ENCODE peak calls at places on chromosomes 7 and 10, in five cellular contexts. W is AG10803, S is HT1080, T is cardiac muscle cell, U is transverse colon. M is an unnamed sample.
A peak's percentile ranks its signal among the peaks of the same experiment; 100 is the strongest.

GRCh38 chr7:112550468-112551060 is 69.8 kb downstream of the LSMEM1 start:
- DNase-seq in T (peak; percentile 49), S (peak; percentile 47), W (peak; percentile 70), U (no peak), M (peak; percentile 45)

GRCh38 chr7:2698581-2699288 is 10.7 kb downstream of the AMZ1 start:
- DNase-seq in T (no peak), W (no peak), S (no peak), U (no peak), M (no peak)

GRCh38 chr7:66671034-66671433 is 42.4 kb downstream of the KCTD7 start:
- DNase-seq in S (no peak), W (no peak), T (no peak), U (no peak), M (no peak)

GRCh38 chr10:124745257-124745656 is 1.1 kb upstream of the FAM53B start:
- DNase-seq in T (no peak), S (no peak), U (no peak), W (no peak), M (no peak)

GRCh38 chr10:122507661-122508060 is 46.3 kb downstream of the HTRA1 start:
- DNase-seq in U (no peak), W (no peak), S (no peak), T (no peak), M (no peak)

GRCh38 chr7:106022193-106022821 is 59.2 kb downstream of the CDHR3 start:
- DNase-seq in T (no peak), S (peak; percentile 72), W (no peak), U (peak; percentile 63), M (no peak)

GRCh38 chr7:1920266-1920681 is 250.2 kb downstream of the ELFN1 start:
- DNase-seq in W (no peak), S (no peak), U (peak; percentile 26), T (no peak), M (no peak)

GRCh38 chr7:148921806-148922205 is 37.7 kb upstream of the EZH2 start:
- DNase-seq in W (no peak), T (no peak), U (peak; percentile 73), S (no peak), M (no peak)

GRCh38 chr10:114855776-114856543 is 34.4 kb downstream of the FHIP2A start:
- DNase-seq in T (no peak), W (peak; percentile 8), U (no peak), S (no peak), M (no peak)

GRCh38 chr10:19704544-19704943 is 111.7 kb upstream of the PLXDC2 start:
- DNase-seq in W (no peak), U (no peak), S (no peak), T (no peak), M (no peak)

GRCh38 chr7:101303102-101303701 is 18.4 kb downstream of the IFT22 start:
- DNase-seq in U (no peak), T (no peak), W (no peak), S (no peak), M (no peak)

GRCh38 chr10:5583525-5584175 is 58.9 kb downstream of the CALML3 start:
- DNase-seq in W (no peak), T (peak; percentile 52), S (no peak), U (peak; percentile 79), M (peak; percentile 76)

GRCh38 chr7:65390588-65390987 is 16.9 kb downstream of the ZNF92 start:
- DNase-seq in U (no peak), W (no peak), T (no peak), S (no peak), M (no peak)

GRCh38 chr7:129780257-129781127 is 169.0 kb downstream of the NRF1 start:
- DNase-seq in W (no peak), S (peak; percentile 80), U (peak; percentile 91), T (peak; percentile 47), M (peak; percentile 77)

GRCh38 chr10:99551158-99551557 is 18.4 kb downstream of the NKX2-3 start:
- DNase-seq in W (peak; percentile 74), U (peak; percentile 57), T (peak; percentile 63), S (peak; percentile 69), M (no peak)

GRCh38 chr10:21078410-21079329 is 181.6 kb upstream of the NEBL start:
- DNase-seq in W (peak; percentile 62), S (peak; percentile 51), T (peak; percentile 83), U (peak; percentile 67), M (peak; percentile 68)

GRCh38 chr7:37558320-37558719 is 109.7 kb upstream of the ELMO1 start:
- DNase-seq in W (no peak), S (no peak), U (no peak), T (no peak), M (no peak)

GRCh38 chr7:154672659-154673415 is 330.1 kb downstream of the PAXIP1 start:
- DNase-seq in S (peak; percentile 51), W (no peak), T (no peak), U (no peak), M (no peak)

GRCh38 chr7:24576171-24577052 is 3.2 kb downstream of the PALS2 start:
- DNase-seq in U (no peak), T (peak; percentile 79), W (peak; percentile 80), S (peak; percentile 69), M (no peak)

GRCh38 chr10:92957223-92958010 is 103.2 kb upstream of the CYP26C1 start:
- DNase-seq in W (no peak), T (no peak), S (no peak), U (no peak), M (no peak)

GRCh38 chr10:107616031-107616430 is 451.5 kb upstream of the SORCS1 start:
- DNase-seq in U (no peak), T (no peak), S (no peak), W (no peak), M (no peak)

GRCh38 chr10:60172363-60172990 is 217.2 kb downstream of the ANK3 start:
- DNase-seq in U (no peak), S (no peak), W (no peak), T (no peak), M (no peak)

GRCh38 chr10:30967654-30968421 is 63.8 kb downstream of the ZNF438 start:
- DNase-seq in W (no peak), U (no peak), T (no peak), S (peak; percentile 10), M (no peak)

GRCh38 chr10:9004736-9005135 is 950.2 kb downstream of the GATA3 start:
- DNase-seq in W (no peak), T (no peak), S (no peak), U (no peak), M (no peak)

GRCh38 chr7:114631249-114631822 is 216.7 kb downstream of the FOXP2 start:
- DNase-seq in U (no peak), T (no peak), W (no peak), S (no peak), M (no peak)

GRCh38 chr10:46525177-46525823 is 31.2 kb downstream of the GPRIN2 start:
- DNase-seq in W (peak; percentile 92), T (no peak), S (peak; percentile 88), U (peak; percentile 7), M (no peak)

GRCh38 chr7:154906736-154907355 is 96.1 kb downstream of the PAXIP1 start:
- DNase-seq in U (no peak), W (no peak), S (no peak), T (no peak), M (no peak)

GRCh38 chr7:31175672-31176071 is 123.6 kb downstream of the ADCYAP1R1 start:
- DNase-seq in U (no peak), W (no peak), S (no peak), T (no peak), M (no peak)

GRCh38 chr7:70674268-70675025 is 457.5 kb upstream of the GALNT17 start:
- DNase-seq in T (no peak), U (no peak), W (peak; percentile 54), S (no peak), M (no peak)

M was measured in ureter.